ENCODE peak calls at places on chromosome 15, in four cellular contexts. L, G, T and R are unnamed samples.

GRCh38 chr15:97981058-97981457 is 20.6 kb downstream of the ARRDC4 start:
- DNase-seq in G (no peak), L (no peak), T (no peak), R (no peak)

GRCh38 chr15:73746288-73746687 is 6.9 kb downstream of the INSYN1 start:
- DNase-seq in T (no peak), G (no peak), L (no peak), R (no peak)

GRCh38 chr15:92580021-92580420 is 75.6 kb downstream of the FAM174B start:
- DNase-seq in G (no peak), L (no peak), T (no peak), R (no peak)

GRCh38 chr15:31847961-31848360 is 182.4 kb upstream of the CHRNA7 start:
- DNase-seq in T (no peak), G (no peak), L (no peak), R (no peak)

GRCh38 chr15:60652870-60653269 is 173.9 kb upstream of the ICE2 start:
- DNase-seq in T (no peak), L (no peak), G (no peak), R (no peak)

GRCh38 chr15:67042490-67043181 is 22.8 kb upstream of the SMAD3 start:
- DNase-seq in G (no peak), L (no peak), T (no peak), R (no peak)

GRCh38 chr15:49083471-49084284 is 37.4 kb upstream of the SECISBP2L start:
- DNase-seq in L (no peak), T (no peak), G (no peak), R (no peak)

GRCh38 chr15:29671308-29671981 is 150.8 kb downstream of the TJP1 start:
- DNase-seq in L (no peak), G (no peak), T (no peak), R (no peak)

GRCh38 chr15:60616628-60617027 is 137.7 kb upstream of the ICE2 start:
- DNase-seq in L (no peak), T (no peak), G (no peak), R (no peak)

GRCh38 chr15:47366884-47367283 is 350.4 kb upstream of the SEMA6D start:
- DNase-seq in T (no peak), G (no peak), L (no peak), R (no peak)

GRCh38 chr15:101207867-101208288 is 44.0 kb downstream of the CHSY1 start:
- DNase-seq in L (no peak), T (no peak), G (no peak), R (no peak)

GRCh38 chr15:62782100-62782791 is 260.3 kb upstream of the TPM1 start:
- DNase-seq in T (peak; percentile 50), L (peak; percentile 78), G (no peak), R (peak; percentile 56)

GRCh38 chr15:62403164-62403809 is 238.2 kb upstream of the C2CD4B start:
- DNase-seq in T (no peak), G (no peak), L (no peak), R (no peak)

GRCh38 chr15:66629817-66630576 is 64.2 kb upstream of the LCTL start:
- DNase-seq in L (no peak), G (no peak), T (no peak), R (no peak)

GRCh38 chr15:45186771-45187577 is 792 bp downstream of the SHF start:
- DNase-seq in L (peak; percentile 28), G (no peak), T (no peak), R (no peak)

GRCh38 chr15:45128971-45129639 is 574 bp downstream of the DUOXA1 start:
- DNase-seq in G (no peak), T (no peak), L (no peak), R (no peak)

GRCh38 chr15:50075292-50075691 is 43.7 kb downstream of the ATP8B4 start:
- DNase-seq in G (no peak), T (peak; percentile 14), L (no peak), R (no peak)

GRCh38 chr15:98076021-98076816 is 115.7 kb downstream of the ARRDC4 start:
- DNase-seq in L (no peak), G (no peak), T (peak; percentile 87), R (no peak)

GRCh38 chr15:97234841-97235240 is 725.7 kb upstream of the ARRDC4 start:
- DNase-seq in L (no peak), G (no peak), T (no peak), R (no peak)

GRCh38 chr15:62649793-62650420 is 392.6 kb upstream of the TPM1 start:
- DNase-seq in T (no peak), L (no peak), G (peak; percentile 46), R (no peak)

GRCh38 chr15:95715116-95715888 is 615.2 kb upstream of the NR2F2 start:
- DNase-seq in T (no peak), L (no peak), G (no peak), R (no peak)

GRCh38 chr15:75758071-75758872 is 45.6 kb upstream of the CSPG4 start:
- DNase-seq in G (peak; percentile 38), T (peak; percentile 96), L (peak; percentile 77), R (peak; percentile 97)

GRCh38 chr15:49225572-49226281 is 55.7 kb downstream of the GALK2 start:
- DNase-seq in G (no peak), T (peak; percentile 87), L (no peak), R (peak; percentile 41)

GRCh38 chr15:28881170-28881569 is 4.6 kb upstream of the APBA2 start:
- DNase-seq in G (no peak), L (no peak), T (no peak), R (no peak)

GRCh38 chr15:63385911-63386531 is 4.4 kb upstream of the CA12 start:
- DNase-seq in L (no peak), T (no peak), G (no peak), R (no peak)

GRCh38 chr15:59594493-59594942 is 17.1 kb upstream of the GCNT3 start:
- DNase-seq in G (no peak), L (peak; percentile 84), T (no peak), R (no peak)

GRCh38 chr15:54820811-54821210 is 375.9 kb downstream of the RSL24D1 start:
- DNase-seq in L (no peak), T (no peak), G (no peak), R (no peak)

GRCh38 chr15:48358229-48358641 is 27.0 kb downstream of the DUT start:
- DNase-seq in G (no peak), T (peak; percentile 19), L (no peak), R (no peak)

GRCh38 chr15:31262901-31263671 is 63.5 kb upstream of the KLF13 start:
- DNase-seq in L (no peak), T (peak; percentile 14), G (peak; percentile 84), R (no peak)

GRCh38 chr15:99507016-99507731 is 58.6 kb upstream of the MEF2A start:
- DNase-seq in G (no peak), L (peak; percentile 21), T (peak; percentile 42), R (peak; percentile 35)

GRCh38 chr15:39778031-39778430 is 4.6 kb downstream of the FSIP1 start:
- DNase-seq in T (peak; percentile 62), L (no peak), G (no peak), R (peak; percentile 26)

GRCh38 chr15:64604319-64604718 is 143.9 kb downstream of the ZNF609 start:
- DNase-seq in L (no peak), G (no peak), T (no peak), R (no peak)

GRCh38 chr15:67149859-67150824 is 84.7 kb downstream of the SMAD3 start:
- DNase-seq in G (peak; percentile 51), L (peak; percentile 94), T (peak; percentile 58), R (peak; percentile 65)

GRCh38 chr15:69465253-69465652 is 12.6 kb downstream of the RPLP1 start:
- DNase-seq in T (no peak), G (no peak), L (no peak), R (no peak)

GRCh38 chr15:69468241-69469121 is 15.9 kb downstream of the RPLP1 start:
- DNase-seq in T (peak; percentile 73), G (no peak), L (no peak), R (no peak)

GRCh38 chr15:69466733-69467132 is 14.1 kb downstream of the RPLP1 start:
- DNase-seq in T (no peak), L (no peak), G (no peak), R (no peak)

GRCh38 chr15:69469467-69470191 is 17.0 kb downstream of the RPLP1 start:
- DNase-seq in T (peak; percentile 71), L (no peak), G (no peak), R (no peak)

GRCh38 chr15:69467636-69468035 is 15.0 kb downstream of the RPLP1 start:
- DNase-seq in L (no peak), T (no peak), G (no peak), R (no peak)
- TF ChIP-seq FOXK2 in L (no peak), T (no peak), G (no peak), R (no peak)

GRCh38 chr15:40785814-40786213 is 16.0 kb downstream of the C15orf62 start:
- DNase-seq in L (no peak), T (no peak), G (no peak), R (no peak)

GRCh38 chr15:40787344-40787841 is 17.6 kb downstream of the C15orf62 start:
- DNase-seq in G (no peak), L (no peak), T (no peak), R (no peak)

GRCh38 chr15:40785158-40785557 is 15.4 kb downstream of the C15orf62 start:
- DNase-seq in G (no peak), L (no peak), T (no peak), R (no peak)

GRCh38 chr15:40787991-40788390 is 18.2 kb downstream of the C15orf62 start:
- DNase-seq in T (no peak), G (no peak), L (no peak), R (no peak)

DNA sequence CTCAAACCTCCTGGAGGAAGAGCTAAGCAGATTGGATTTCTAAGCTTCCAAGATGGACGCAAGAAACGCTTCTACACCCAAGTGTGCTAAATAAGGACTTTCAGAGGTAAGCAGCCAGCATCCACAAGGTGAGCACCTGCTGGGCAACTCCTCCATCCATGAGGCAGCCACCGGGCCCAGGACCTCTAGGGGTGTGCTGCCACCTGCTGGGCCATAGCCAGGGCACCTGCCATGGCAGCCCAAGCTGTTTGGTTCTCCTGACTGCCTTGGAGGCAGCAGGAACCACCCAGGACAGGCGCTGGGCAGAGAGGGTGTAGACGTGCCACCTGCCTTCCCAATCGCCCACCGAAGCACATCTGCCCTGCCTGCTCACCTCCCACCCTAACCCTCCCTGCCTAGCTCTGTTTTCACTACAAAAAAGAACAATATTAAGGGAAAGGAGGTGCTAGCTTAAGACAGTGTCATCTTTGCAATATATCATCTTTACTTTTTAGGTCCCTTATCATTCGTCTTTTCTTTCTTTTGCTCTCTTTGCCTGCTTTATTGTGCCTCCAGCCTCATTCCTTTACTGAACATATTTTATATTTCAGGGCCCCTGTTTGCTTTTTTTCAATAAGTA is 12.9 kb downstream of the C15orf62 start:
- DNase-seq in G (no peak), L (peak; percentile 62), T (peak; percentile 70), R (peak; percentile 44)
- TF ChIP-seq FOXK2 in G (no peak), L (no peak), T (no peak), R (no peak)

DNA sequence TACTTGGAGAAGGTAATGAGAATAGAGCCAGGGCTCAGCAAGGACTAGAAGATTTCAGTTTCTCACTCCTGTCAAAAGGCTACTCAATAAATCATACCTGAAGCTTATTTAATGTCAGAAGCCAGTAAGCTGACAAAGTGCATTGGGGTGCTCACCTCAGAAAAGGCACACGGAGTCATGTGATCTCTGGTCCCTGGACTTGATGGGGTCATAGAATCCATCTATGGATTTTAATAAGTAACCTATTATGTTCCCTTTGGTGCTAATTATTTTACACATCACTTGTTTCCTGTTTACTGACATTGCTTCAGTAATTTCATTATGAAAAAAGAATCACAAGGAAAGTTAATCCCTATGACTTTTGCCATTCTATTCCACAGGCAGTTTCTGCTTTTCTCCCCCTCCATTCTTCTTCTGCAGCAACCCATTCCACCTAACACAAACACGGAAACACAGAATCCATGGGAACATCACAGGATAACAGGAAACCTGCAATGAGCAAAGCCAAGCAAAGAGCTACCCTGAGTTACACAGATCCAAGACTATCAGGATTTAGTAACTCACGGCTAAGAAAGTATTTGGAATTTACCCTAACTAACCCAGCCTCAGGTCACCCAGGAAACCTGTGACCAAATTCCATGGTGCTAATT is 159.6 kb downstream of the MEIS2 start:
- DNase-seq in T (no peak), G (no peak), L (no peak), R (no peak)
- TF ChIP-seq FOXK2 in T (no peak), G (no peak), L (no peak), R (no peak)

GRCh38 chr15:76968310-76968709 is 26.6 kb upstream of the PSTPIP1 start:
- DNase-seq in L (no peak), G (no peak), T (no peak), R (no peak)
- TF ChIP-seq FOXK2 in L (no peak), G (no peak), T (no peak), R (no peak)